ENCODE peak calls at places on chromosomes 4 and X, in nine cellular contexts. F is HL-60, H is breast epithelium, S is HCT116, O is stomach, Z is GM23338, U is K562, T is sigmoid colon, K is prostate gland. E is an unnamed sample.

GRCh38 chr4:100736651-100737450 is 219.0 kb upstream of the EMCN start:
- DNase-seq in F (no peak), H (no peak), S (peak; percentile 31), O (no peak), Z (no peak), U (no peak), T (no peak), K (no peak), E (no peak)

GRCh38 chr4:154720618-154721267 is 23.1 kb upstream of the LRAT start:
- DNase-seq in F (no peak), H (no peak), S (no peak), O (no peak), Z (peak; percentile 30), U (no peak), T (no peak), K (no peak), E (no peak)

GRCh38 chrX:139708067-139708466 is at the start of gene MCF2:
- DNase-seq in F (no peak), H (no peak), S (no peak), O (no peak), Z (no peak), U (no peak), T (no peak), K (no peak), E (no peak)

GRCh38 chr4:37631551-37631950 is 54.6 kb downstream of the RELL1 start:
- DNase-seq in F (no peak), H (peak; percentile 81), S (no peak), O (peak; percentile 44), Z (no peak), U (no peak), T (peak; percentile 84), K (peak; percentile 40), E (no peak)

GRCh38 chrX:9899640-9900075 is 67.5 kb upstream of the CLDN34 start:
- DNase-seq in F (no peak), H (no peak), S (no peak), O (no peak), Z (no peak), U (no peak), T (peak; percentile 63), K (no peak), E (no peak)

GRCh38 chrX:108439961-108440696 is 491 bp downstream of the COL4A5 start:
- DNase-seq in F (no peak), H (no peak), S (no peak), O (no peak), Z (peak; percentile 34), U (peak; percentile 23), T (no peak), K (no peak), E (no peak)

GRCh38 chr4:144578681-144579080 is 67.3 kb upstream of the HHIP start:
- DNase-seq in F (no peak), H (no peak), S (no peak), O (no peak), Z (no peak), U (no peak), T (no peak), K (no peak), E (no peak)

GRCh38 chr4:153374471-153374870 is 30.0 kb downstream of the MND1 start:
- DNase-seq in F (no peak), H (no peak), S (no peak), O (no peak), Z (no peak), U (no peak), T (no peak), K (no peak), E (no peak)

GRCh38 chr4:16133406-16133805 is 49.6 kb upstream of the PROM1 start:
- DNase-seq in F (no peak), H (no peak), S (no peak), O (no peak), Z (no peak), U (no peak), T (no peak), K (no peak), E (no peak)

GRCh38 chr4:14566518-14566917 is 435.8 kb upstream of the CPEB2 start:
- DNase-seq in F (no peak), H (no peak), S (no peak), O (no peak), Z (no peak), U (no peak), T (no peak), K (no peak), E (no peak)

GRCh38 chr4:40475609-40476008 is 140.5 kb downstream of the CHRNA9 start:
- DNase-seq in F (no peak), H (no peak), S (no peak), O (no peak), Z (peak; percentile 19), U (no peak), T (no peak), K (no peak), E (no peak)

GRCh38 chrX:141839856-141840255 is 1.7 kb downstream of the MAGEC3 start:
- DNase-seq in F (no peak), H (no peak), S (no peak), O (no peak), Z (no peak), U (no peak), T (no peak), K (no peak), E (no peak)

GRCh38 chrX:46686003-46686645 is 72.8 kb downstream of the SLC9A7 start:
- DNase-seq in F (no peak), H (no peak), S (peak; percentile 12), O (no peak), Z (peak; percentile 55), U (peak; percentile 22), T (no peak), K (peak; percentile 4), E (no peak)

GRCh38 chrX:108165349-108166111 is 74.0 kb downstream of the ATG4A start:
- DNase-seq in F (no peak), H (no peak), S (peak; percentile 15), O (peak; percentile 32), Z (peak; percentile 66), U (peak; percentile 33), T (no peak), K (no peak), E (no peak)

GRCh38 chr4:123825596-123826291 is 429.1 kb downstream of the SPRY1 start:
- DNase-seq in F (no peak), H (no peak), S (no peak), O (no peak), Z (no peak), U (no peak), T (no peak), K (no peak), E (no peak)

GRCh38 chrX:151680805-151681204 is 14.5 kb upstream of the PRRG3 start:
- DNase-seq in F (peak; percentile 17), H (no peak), S (peak; percentile 32), O (peak; percentile 55), Z (peak; percentile 75), U (peak; percentile 62), T (no peak), K (peak; percentile 5), E (peak; percentile 23)

GRCh38 chrX:153507484-153508178 is 9.8 kb upstream of the ATP2B3 start:
- DNase-seq in F (peak; percentile 45), H (peak; percentile 62), S (peak; percentile 26), O (peak; percentile 86), Z (peak; percentile 78), U (peak; percentile 87), T (peak; percentile 90), K (peak; percentile 58), E (peak; percentile 95)

GRCh38 chr4:86685401-86685800 is 91.3 kb downstream of the PTPN13 start:
- DNase-seq in F (no peak), H (no peak), S (no peak), O (no peak), Z (no peak), U (no peak), T (no peak), K (no peak), E (no peak)

GRCh38 chr4:3122081-3122563 is 47.6 kb downstream of the HTT start:
- DNase-seq in F (no peak), H (no peak), S (no peak), O (no peak), Z (no peak), U (no peak), T (no peak), K (no peak), E (no peak)
- TF ChIP-seq POLR2AphosphoS5 in F (no peak), H (no peak), S (no peak), O (peak; percentile 16), Z (no peak), U (no peak), T (no peak), K (no peak), E (no peak)

GRCh38 chrX:20217279-20217678 is 49.4 kb downstream of the RPS6KA3 start:
- DNase-seq in F (no peak), H (no peak), S (peak; percentile 16), O (no peak), Z (no peak), U (no peak), T (no peak), K (no peak), E (no peak)
- TF ChIP-seq POLR2AphosphoS5 in F (no peak), H (no peak), S (no peak), O (no peak), Z (no peak), U (no peak), T (no peak), K (no peak), E (no peak)

GRCh38 chr4:156557962-156558361 is 413.6 kb downstream of the PDGFC start:
- DNase-seq in F (no peak), H (no peak), S (no peak), O (no peak), Z (no peak), U (no peak), T (no peak), K (no peak), E (no peak)

GRCh38 chr4:156558365-156559025 is 413.1 kb downstream of the PDGFC start:
- DNase-seq in F (no peak), H (no peak), S (no peak), O (no peak), Z (no peak), U (no peak), T (no peak), K (no peak), E (no peak)

GRCh38 chr4:156560701-156561100 is 410.9 kb downstream of the PDGFC start:
- DNase-seq in F (peak; percentile 26), H (no peak), S (no peak), O (no peak), Z (no peak), U (no peak), T (no peak), K (no peak), E (no peak)

GRCh38 chr4:156556326-156556725 is 415.3 kb downstream of the PDGFC start:
- DNase-seq in F (no peak), H (no peak), S (no peak), O (no peak), Z (no peak), U (no peak), T (no peak), K (no peak), E (no peak)

DNA sequence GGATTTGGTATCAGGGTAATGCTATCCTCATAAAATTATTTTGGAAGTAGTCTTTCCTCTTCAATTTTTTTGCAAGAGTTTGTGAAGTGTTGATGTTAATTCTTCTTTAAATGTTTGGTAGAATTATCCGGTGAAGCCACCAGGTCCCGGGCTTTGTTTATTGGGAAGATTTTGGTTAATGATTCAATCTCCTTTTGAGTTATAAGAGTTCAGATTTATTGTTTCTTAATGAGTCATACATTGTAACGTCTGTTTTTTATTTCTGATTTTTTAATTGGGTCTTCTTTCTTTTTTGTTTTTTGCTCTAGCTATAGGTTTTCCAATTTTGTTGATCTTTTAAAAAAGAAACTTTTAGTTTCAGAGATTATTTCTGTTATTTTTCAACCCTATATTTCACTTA is 412.3 kb downstream of the PDGFC start:
- DNase-seq in F (no peak), H (no peak), S (no peak), O (no peak), Z (no peak), U (no peak), T (no peak), K (no peak), E (no peak)
- TF ChIP-seq POLR2AphosphoS5 in F (no peak), H (no peak), S (no peak), O (no peak), Z (no peak), U (no peak), T (no peak), K (no peak), E (no peak)

GRCh38 chrX:130082244-130083106 is 27.8 kb downstream of the ELF4 start:
- DNase-seq in F (peak; percentile 70), H (no peak), S (no peak), O (peak; percentile 37), Z (no peak), U (peak; percentile 78), T (peak; percentile 72), K (no peak), E (peak; percentile 35)
- TF ChIP-seq POLR2AphosphoS5 in F (peak; percentile 55), H (no peak), S (no peak), O (no peak), Z (no peak), U (no peak), T (no peak), K (no peak), E (no peak)